ENCODE peak calls at places on chromosomes 6 and 20, in four cellular contexts. Y, O, A and H are unnamed samples.

GRCh38 chr6:139820191-139820590 is 445.7 kb upstream of the CITED2 start:
- DNase-seq in Y (no peak), O (no peak), A (no peak), H (peak; percentile 81)

GRCh38 chr6:33000053-33000452 is 9.3 kb downstream of the HLA-DOA start:
- DNase-seq in Y (peak; percentile 48), O (peak; percentile 81), A (peak; percentile 92), H (no peak)

GRCh38 chr6:132341646-132342045 is 59.6 kb downstream of the MOXD1 start:
- DNase-seq in Y (no peak), O (no peak), A (no peak), H (no peak)

GRCh38 chr20:43984587-43984986 is 69.9 kb downstream of the TOX2 start:
- DNase-seq in Y (no peak), O (no peak), A (no peak), H (no peak)

GRCh38 chr6:170088349-170088951 is 202.4 kb downstream of the DLL1 start:
- DNase-seq in Y (no peak), O (no peak), A (no peak), H (no peak)

GRCh38 chr6:13419422-13419821 is 68.0 kb downstream of the GFOD1 start:
- DNase-seq in Y (no peak), O (no peak), A (no peak), H (no peak)

GRCh38 chr6:30556714-30556963 is 350 bp upstream of the GNL1 start:
- DNase-seq in Y (no peak), O (peak; percentile 93), A (peak; percentile 98), H (no peak)

GRCh38 chr6:34343823-34344222 is 48.6 kb downstream of the NUDT3 start:
- DNase-seq in Y (no peak), O (no peak), A (no peak), H (no peak)

GRCh38 chr20:23242556-23243180 is 107.9 kb upstream of the NXT1 start:
- DNase-seq in Y (no peak), O (no peak), A (no peak), H (no peak)

GRCh38 chr6:15442467-15442866 is 196.6 kb downstream of the JARID2 start:
- DNase-seq in Y (no peak), O (no peak), A (no peak), H (no peak)
- H3K27ac ChIP-seq in Y (no peak overlapping the region), O (no peak overlapping the region), A (no peak overlapping the region), H (no peak overlapping the region)

GRCh38 chr6:154080434-154081189 is 41.6 kb downstream of the OPRM1 start:
- DNase-seq in Y (no peak), O (no peak), A (no peak), H (no peak)
- H4K8ac ChIP-seq in Y (no peak overlapping the region), O (no peak overlapping the region), A (no peak overlapping the region), H (no peak overlapping the region)

DNA sequence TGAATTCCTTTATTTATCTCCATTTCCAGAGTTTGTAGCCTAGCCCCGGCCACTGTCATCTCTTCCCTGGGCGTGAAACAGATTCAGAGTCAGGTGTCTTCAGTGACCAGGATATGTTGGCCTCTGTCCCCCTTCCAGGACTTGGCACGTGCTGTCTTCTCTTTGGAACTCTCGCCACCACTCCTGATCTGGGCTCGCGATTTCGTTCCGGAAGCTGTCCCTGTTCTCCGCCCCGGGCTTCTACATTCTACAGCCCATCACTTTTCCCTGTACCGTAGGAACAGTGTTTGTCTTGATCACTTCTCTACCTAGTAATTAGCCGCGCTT is 738 bp downstream of the GSS start:
- DNase-seq in Y (no peak), O (no peak), A (peak; percentile 58), H (no peak)
- H3K4ac ChIP-seq in Y (no peak overlapping the region), O (no peak overlapping the region), A (peak overlapping the region; percentile 41), H (peak overlapping the region; percentile 71)

GRCh38 chr6:56713285-56713684 is 70.6 kb upstream of the DST start:
- DNase-seq in Y (no peak), O (peak; percentile 39), A (peak; percentile 76), H (peak; percentile 86)
- H3K27ac ChIP-seq in Y (no peak overlapping the region), O (no peak overlapping the region), A (peak overlapping the region; percentile 4), H (peak overlapping the region; percentile 95)

DNA sequence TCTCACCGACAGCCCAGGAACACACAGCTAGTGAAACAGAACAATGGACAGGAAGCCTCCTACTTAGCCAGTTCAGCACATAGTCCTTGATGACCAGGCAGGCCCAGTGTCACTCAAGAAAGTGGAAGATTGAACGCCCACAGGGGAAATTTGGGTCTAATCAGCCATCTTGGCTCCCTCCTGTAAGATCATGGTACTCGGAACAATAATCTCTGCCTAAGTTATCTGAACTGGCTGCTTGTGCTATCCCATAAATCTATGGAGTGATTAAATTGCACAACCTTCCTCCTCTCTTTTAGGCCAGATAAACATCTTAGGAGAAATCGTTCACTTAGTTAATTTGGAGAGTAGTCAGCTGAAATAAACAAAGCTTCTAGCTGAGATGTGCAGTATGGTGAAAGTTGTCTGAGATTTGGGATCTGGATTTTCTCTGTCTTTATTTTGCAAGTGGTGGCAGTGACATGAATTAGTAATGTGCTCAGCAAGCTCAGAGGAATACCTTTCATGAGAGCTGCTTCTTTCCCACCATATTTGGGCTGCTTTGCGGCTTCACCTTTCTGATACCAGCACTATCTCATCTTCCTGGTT is 146.9 kb downstream of the MTFR2 start:
- DNase-seq in Y (no peak), O (no peak), A (peak; percentile 22), H (peak; percentile 88)
- H4K8ac ChIP-seq in Y (no peak overlapping the region), O (no peak overlapping the region), A (no peak overlapping the region), H (peak overlapping the region; percentile 52)

GRCh38 chr20:54347216-54347833 is 128.1 kb upstream of the DOK5 start:
- DNase-seq in Y (no peak), O (no peak), A (no peak), H (no peak)

GRCh38 chr20:54346269-54346668 is 129.1 kb upstream of the DOK5 start:
- DNase-seq in Y (no peak), O (no peak), A (no peak), H (no peak)

GRCh38 chr20:54345301-54345724 is 130.1 kb upstream of the DOK5 start:
- DNase-seq in Y (no peak), O (no peak), A (no peak), H (peak; percentile 3)

GRCh38 chr20:54343634-54344033 is 131.8 kb upstream of the DOK5 start:
- DNase-seq in Y (no peak), O (no peak), A (no peak), H (no peak)

GRCh38 chr20:54345817-54346216 is 129.6 kb upstream of the DOK5 start:
- DNase-seq in Y (no peak), O (no peak), A (peak; percentile 10), H (no peak)
- H3K4ac ChIP-seq in Y (no peak overlapping the region), O (no peak overlapping the region), A (no peak overlapping the region), H (no peak overlapping the region)

GRCh38 chr20:46983466-46983865 is 88.8 kb downstream of the EYA2 start:
- DNase-seq in Y (no peak), O (no peak), A (no peak), H (no peak)

GRCh38 chr20:46984391-46984790 is 89.7 kb downstream of the EYA2 start:
- DNase-seq in Y (no peak), O (no peak), A (no peak), H (no peak)

GRCh38 chr20:46987001-46987400 is 92.4 kb downstream of the EYA2 start:
- DNase-seq in Y (no peak), O (no peak), A (no peak), H (no peak)

GRCh38 chr20:46985241-46985640 is 90.6 kb downstream of the EYA2 start:
- DNase-seq in Y (no peak), O (no peak), A (no peak), H (no peak)

DNA sequence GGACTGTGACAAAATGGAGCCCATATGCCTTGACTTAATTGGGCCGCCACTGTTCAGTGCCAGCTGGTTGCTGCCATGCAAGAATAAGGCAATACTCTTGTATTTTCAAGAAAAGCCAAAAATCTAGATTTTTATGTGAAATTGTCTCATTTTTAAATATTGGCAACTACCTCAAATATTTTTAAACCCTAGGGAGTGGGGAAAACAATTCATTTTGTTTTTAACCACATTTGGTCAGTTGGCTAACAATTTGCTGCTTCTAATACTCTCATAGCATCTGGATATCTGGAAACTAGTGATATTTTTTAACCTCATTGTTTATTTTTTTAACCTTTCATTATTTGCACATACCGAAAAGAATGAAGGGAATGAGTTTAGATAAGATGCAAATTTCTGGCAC is 91.0 kb downstream of the EYA2 start:
- DNase-seq in Y (no peak), O (no peak), A (no peak), H (no peak)
- H3K27ac ChIP-seq in Y (no peak overlapping the region), O (no peak overlapping the region), A (no peak overlapping the region), H (no peak overlapping the region)

DNA sequence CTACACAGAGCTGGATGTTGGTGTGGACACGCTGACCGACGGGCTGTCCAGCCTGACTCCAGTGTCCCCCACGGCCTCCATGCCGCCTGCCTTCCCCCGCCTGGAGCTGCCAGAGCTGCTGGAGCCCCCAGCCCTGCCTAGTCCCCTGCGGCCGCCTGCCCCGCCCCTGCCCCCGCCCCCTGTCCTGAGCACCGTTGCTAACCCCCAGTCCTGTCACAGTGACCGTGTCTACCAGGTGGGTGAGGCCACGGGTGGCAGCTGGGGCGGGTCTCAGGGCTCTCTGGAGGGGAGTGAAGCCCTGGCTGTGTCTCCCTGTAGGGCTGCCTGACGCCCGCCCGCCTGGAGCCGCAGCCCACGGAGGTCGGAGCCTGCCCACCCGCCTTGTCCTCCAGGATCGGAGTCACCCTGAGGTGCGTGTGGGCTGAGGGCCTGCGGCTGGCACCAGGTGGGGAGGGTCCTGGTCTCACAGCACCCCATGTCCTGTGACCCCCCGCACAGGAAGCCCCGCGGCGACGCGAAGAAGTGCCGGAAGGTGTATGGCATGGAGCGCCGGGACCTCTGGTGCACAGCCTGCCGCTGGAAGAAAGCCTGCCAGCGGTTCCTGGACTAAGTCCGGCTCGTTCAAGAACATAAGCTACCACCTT is 2.9 kb downstream of the SLC2A4RG start:
- DNase-seq in Y (no peak), O (no peak), A (no peak), H (no peak)
- H4K8ac ChIP-seq in Y (no peak overlapping the region), O (no peak overlapping the region), A (no peak overlapping the region), H (peak overlapping the region; percentile 29)

DNA sequence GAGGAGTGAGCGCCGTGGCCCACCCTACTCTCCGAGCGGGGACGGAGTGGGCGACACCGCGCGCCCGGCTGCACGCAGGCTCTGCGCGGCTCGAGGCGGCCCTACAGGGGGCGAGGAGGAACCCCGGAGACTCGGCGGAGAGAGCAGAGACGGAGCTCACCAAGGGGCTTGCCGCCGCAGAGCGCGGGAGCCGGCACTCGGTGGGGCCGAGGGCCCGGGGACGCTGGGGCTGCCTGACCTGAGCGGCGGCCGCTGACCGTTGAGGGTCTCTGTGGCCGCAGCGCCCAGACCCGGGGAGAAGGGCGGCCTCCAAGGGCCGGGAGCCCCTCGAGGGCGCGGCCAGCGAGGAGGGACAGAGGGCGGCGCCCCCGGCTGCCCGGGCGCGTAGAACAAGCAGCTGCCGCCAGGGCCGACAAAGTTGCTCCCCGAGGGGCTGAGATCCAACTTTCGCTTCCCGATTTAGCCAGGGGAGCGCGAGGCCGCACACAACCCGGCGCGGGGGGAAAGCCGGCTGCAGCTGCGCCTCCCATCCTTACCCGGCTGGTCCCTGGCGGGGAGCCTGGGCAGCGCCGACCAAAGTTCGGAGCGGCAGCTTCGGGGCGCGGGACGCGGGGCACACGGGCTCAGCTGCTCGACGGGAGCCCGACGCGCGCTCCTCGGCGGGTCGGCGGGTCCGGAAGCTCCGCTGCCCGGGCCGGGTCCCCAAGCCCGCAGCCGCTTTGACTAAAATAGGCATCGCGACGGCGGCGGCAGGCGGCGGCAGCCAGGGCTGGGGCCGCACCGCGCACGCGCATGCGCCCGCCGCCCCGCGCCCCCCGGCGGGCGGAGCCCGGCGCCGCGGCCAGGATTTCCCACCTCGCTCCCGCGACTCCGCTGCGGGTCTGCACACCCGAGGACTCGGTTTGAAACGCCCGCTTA is 43.1 kb downstream of the POPDC3 start:
- DNase-seq in Y (peak; percentile 66), O (peak; percentile 68), A (peak; percentile 64), H (peak; percentile 77)
- H3K4ac ChIP-seq in Y (no peak overlapping the region), O (no peak overlapping the region), A (no peak overlapping the region), H (peak overlapping the region; percentile 78)